ENCODE peak calls at places on chromosomes 2 and 18, in nine cellular contexts. U is cardiac fibroblast; K is Right ventricle myocardium inferior; W is central memory CD4-positive, alpha-beta T cell; X is uterus; F is right cardiac atrium; E is activated naive CD8-positive, alpha-beta T cell treated with anti-CD3 and anti-CD28 coated beads, Interleukin-2, amount 50 U/mL, for 24 hours; A is colonic mucosa; N is GM04504. Y is an unnamed sample.

GRCh38 chr2:236180831-236181453 is 12.8 kb upstream of the GBX2 start:
- DNase-seq in U (peak), K (no peak), W (no peak), X (no peak), F (peak), E (peak), A (peak), N (no peak), Y (peak)

GRCh38 chr2:102142829-102143449 is 393 bp downstream of the IL1R1 start:
- DNase-seq in U (peak), K (peak), W (no peak), X (peak), F (peak), E (no peak), A (no peak), N (no peak), Y (no peak)

GRCh38 chr2:196291873-196292800 is 120.8 kb upstream of the STK17B start:
- DNase-seq in U (no peak), K (no peak), W (no peak), X (no peak), F (no peak), E (no peak), A (no peak), N (no peak), Y (peak)

GRCh38 chr2:236910966-236911495 is 174.7 kb upstream of the COPS8 start:
- DNase-seq in U (no peak), K (no peak), W (no peak), X (no peak), F (no peak), E (no peak), A (no peak), N (no peak), Y (no peak)

GRCh38 chr2:210224660-210225460 is at the start of gene ACADL:
- DNase-seq in U (peak), K (peak), W (no peak), X (no peak), F (peak), E (peak), A (peak), N (no peak), Y (peak)

GRCh38 chr18:74529811-74530583 is 4.3 kb upstream of the CNDP1 start:
- DNase-seq in U (no peak), K (no peak), W (no peak), X (no peak), F (no peak), E (no peak), A (no peak), N (no peak), Y (no peak)

GRCh38 chr2:180367831-180368230 is 360.7 kb upstream of the CWC22 start:
- DNase-seq in U (peak), K (no peak), W (no peak), X (no peak), F (no peak), E (no peak), A (no peak), N (no peak), Y (peak)

GRCh38 chr2:48248251-48248933 is 281.6 kb upstream of the STON1 start:
- DNase-seq in U (peak), K (no peak), W (no peak), X (no peak), F (no peak), E (no peak), A (no peak), N (peak), Y (peak)

GRCh38 chr2:65413610-65414009 is 18.8 kb downstream of the SPRED2 start:
- DNase-seq in U (no peak), K (no peak), W (no peak), X (no peak), F (no peak), E (no peak), A (no peak), N (no peak), Y (no peak)

GRCh38 chr2:236164201-236164982 is 3.8 kb downstream of the GBX2 start:
- DNase-seq in U (no peak), K (no peak), W (no peak), X (no peak), F (no peak), E (no peak), A (no peak), N (no peak), Y (no peak)

GRCh38 chr2:42939411-42940206 is 147.2 kb upstream of the HAAO start:
- DNase-seq in U (no peak), K (peak), W (no peak), X (no peak), F (no peak), E (no peak), A (no peak), N (no peak), Y (no peak)

GRCh38 chr18:76459687-76460350 is 35.2 kb downstream of the ZNF516 start:
- DNase-seq in U (peak), K (no peak), W (no peak), X (peak), F (peak), E (no peak), A (no peak), N (peak), Y (peak)

GRCh38 chr2:200839513-200839912 is 24.9 kb downstream of the CLK1 start:
- DNase-seq in U (no peak), K (no peak), W (no peak), X (no peak), F (no peak), E (no peak), A (no peak), N (no peak), Y (no peak)

GRCh38 chr2:161308178-161308955 is at the start of gene PSMD14:
- DNase-seq in U (peak), K (peak), W (peak), X (peak), F (peak), E (peak), A (peak), N (peak), Y (peak)

GRCh38 chr18:74896390-74896991 is 298.8 kb downstream of the ZNF407 start:
- DNase-seq in U (peak), K (no peak), W (peak), X (no peak), F (no peak), E (no peak), A (peak), N (no peak), Y (peak)

GRCh38 chr2:219071189-219071816 is 10.6 kb upstream of the IHH start:
- DNase-seq in U (peak), K (no peak), W (no peak), X (no peak), F (no peak), E (no peak), A (peak), N (peak), Y (peak)

GRCh38 chr2:162022290-162022945 is 51.6 kb downstream of the DPP4 start:
- DNase-seq in U (peak), K (no peak), W (no peak), X (no peak), F (no peak), E (no peak), A (no peak), N (no peak), Y (peak)

GRCh38 chr18:37588289-37588688 is 22.7 kb upstream of the CELF4 start:
- DNase-seq in U (no peak), K (no peak), W (no peak), X (no peak), F (no peak), E (no peak), A (no peak), N (no peak), Y (no peak)

GRCh38 chr2:221517362-221518121 is 54.6 kb downstream of the EPHA4 start:
- DNase-seq in U (peak), K (no peak), W (peak), X (no peak), F (peak), E (peak), A (peak), N (peak), Y (peak)

GRCh38 chr2:100675855-100676254 is 113.1 kb downstream of the PDCL3 start:
- DNase-seq in U (no peak), K (no peak), W (no peak), X (no peak), F (no peak), E (no peak), A (no peak), N (no peak), Y (no peak)

GRCh38 chr18:32271649-32272324 is 81.9 kb downstream of the MEP1B start:
- DNase-seq in U (peak), K (no peak), W (no peak), X (no peak), F (no peak), E (peak), A (no peak), N (peak), Y (peak)

GRCh38 chr2:185201063-185201462 is 537.5 kb upstream of the FSIP2 start:
- DNase-seq in U (no peak), K (no peak), W (no peak), X (no peak), F (no peak), E (no peak), A (no peak), N (no peak), Y (no peak)

GRCh38 chr2:179238027-179238426 is 26.6 kb downstream of the SESTD1 start:
- DNase-seq in U (no peak), K (no peak), W (no peak), X (no peak), F (no peak), E (no peak), A (no peak), N (no peak), Y (no peak)

GRCh38 chr2:225114924-225115323 is 72.7 kb upstream of the DOCK10 start:
- DNase-seq in U (no peak), K (no peak), W (no peak), X (no peak), F (no peak), E (no peak), A (no peak), N (no peak), Y (no peak)

GRCh38 chr2:628651-629050 is 48.6 kb downstream of the TMEM18 start:
- DNase-seq in U (no peak), K (no peak), W (no peak), X (no peak), F (no peak), E (no peak), A (no peak), N (no peak), Y (peak)

GRCh38 chr2:240602266-240603050 is 15.9 kb downstream of the CAPN10 start:
- DNase-seq in U (no peak), K (peak), W (no peak), X (peak), F (no peak), E (no peak), A (no peak), N (no peak), Y (no peak)

GRCh38 chr18:3790702-3791101 is 340.7 kb downstream of the TGIF1 start:
- DNase-seq in U (no peak), K (no peak), W (no peak), X (peak), F (no peak), E (no peak), A (no peak), N (no peak), Y (peak)

GRCh38 chr2:162090109-162090508 is 16.1 kb upstream of the DPP4 start:
- DNase-seq in U (peak), K (no peak), W (no peak), X (no peak), F (no peak), E (no peak), A (no peak), N (no peak), Y (peak)

GRCh38 chr2:102141915-102142828 is at the start of gene IL1R1:
- DNase-seq in U (peak), K (peak), W (no peak), X (peak), F (peak), E (no peak), A (peak), N (peak), Y (no peak)

GRCh38 chr18:8882632-8883408 is 177.5 kb downstream of the MTCL1 start:
- DNase-seq in U (no peak), K (no peak), W (no peak), X (no peak), F (no peak), E (peak), A (no peak), N (no peak), Y (peak)

GRCh38 chr2:71604709-71605085 is 151.3 kb downstream of the DYSF start:
- DNase-seq in U (no peak), K (no peak), W (no peak), X (peak), F (no peak), E (no peak), A (no peak), N (no peak), Y (no peak)

GRCh38 chr2:138124521-138124920 is 160.2 kb downstream of the HNMT start:
- DNase-seq in U (no peak), K (no peak), W (no peak), X (no peak), F (no peak), E (no peak), A (no peak), N (no peak), Y (no peak)

GRCh38 chr2:124476291-124476690 is 451.2 kb downstream of the CNTNAP5 start:
- DNase-seq in U (peak), K (no peak), W (no peak), X (no peak), F (no peak), E (no peak), A (no peak), N (no peak), Y (peak)

GRCh38 chr2:219119422-219120043 is 41.1 kb downstream of the NHEJ1 start:
- DNase-seq in U (peak), K (peak), W (peak), X (peak), F (peak), E (peak), A (peak), N (no peak), Y (peak)

GRCh38 chr2:225274751-225275150 is 124.8 kb upstream of the NYAP2 start:
- DNase-seq in U (peak), K (no peak), W (no peak), X (no peak), F (no peak), E (no peak), A (no peak), N (no peak), Y (peak)

GRCh38 chr2:29255006-29255405 is 139.8 kb downstream of the CLIP4 start:
- DNase-seq in U (no peak), K (no peak), W (no peak), X (no peak), F (no peak), E (no peak), A (no peak), N (no peak), Y (no peak)

GRCh38 chr2:199861116-199861774 is 10.3 kb upstream of the FTCDNL1 start:
- DNase-seq in U (peak), K (no peak), W (no peak), X (no peak), F (no peak), E (no peak), A (no peak), N (no peak), Y (no peak)

GRCh38 chr2:174840436-174840835 is 76.2 kb upstream of the CHRNA1 start:
- DNase-seq in U (peak), K (no peak), W (no peak), X (no peak), F (no peak), E (no peak), A (no peak), N (no peak), Y (peak)

Y was measured in HT1080.